ENCODE peak calls at places on chromosome 9, in seven cellular contexts. N, S, A, F, O, J and M are unnamed samples.

GRCh38 chr9:27247756-27248155 is 49.2 kb downstream of the EQTN start:
- DNase-seq in N (no peak), S (no peak), A (no peak), F (peak), O (no peak), J (no peak), M (no peak)

GRCh38 chr9:109314011-109314531 is 6.8 kb downstream of the EPB41L4B start:
- DNase-seq in N (no peak), S (no peak), A (no peak), F (no peak), O (no peak), J (no peak), M (no peak)

GRCh38 chr9:38687389-38687842 is 32.5 kb downstream of the FAM240B start:
- DNase-seq in N (peak), S (no peak), A (peak), F (peak), O (no peak), J (peak), M (peak)

GRCh38 chr9:21689851-21690250 is 112.6 kb upstream of the MTAP start:
- DNase-seq in N (no peak), S (no peak), A (no peak), F (no peak), O (no peak), J (no peak), M (no peak)

GRCh38 chr9:14747116-14747515 is 24.6 kb upstream of the CER1 start:
- DNase-seq in N (no peak), S (no peak), A (no peak), F (no peak), O (no peak), J (no peak), M (no peak)

GRCh38 chr9:4126184-4126865 is 173.5 kb downstream of the GLIS3 start:
- DNase-seq in N (no peak), S (no peak), A (no peak), F (peak), O (no peak), J (no peak), M (no peak)

GRCh38 chr9:76452839-76453238 is 6.1 kb upstream of the GCNT1 start:
- DNase-seq in N (no peak), S (no peak), A (no peak), F (no peak), O (no peak), J (no peak), M (no peak)

GRCh38 chr9:91857291-91857781 is 92.7 kb downstream of the ROR2 start:
- DNase-seq in N (no peak), S (no peak), A (peak), F (no peak), O (no peak), J (no peak), M (no peak)

GRCh38 chr9:108412755-108413154 is 443.0 kb downstream of the ACTL7B start:
- DNase-seq in N (no peak), S (no peak), A (no peak), F (no peak), O (no peak), J (no peak), M (no peak)

GRCh38 chr9:107243757-107244156 is 39.3 kb upstream of the RAD23B start:
- DNase-seq in N (no peak), S (no peak), A (no peak), F (no peak), O (no peak), J (peak), M (no peak)

GRCh38 chr9:137057545-137057944 is 3.7 kb upstream of the ENTPD2 start:
- DNase-seq in N (no peak), S (no peak), A (no peak), F (no peak), O (no peak), J (no peak), M (no peak)

GRCh38 chr9:121963542-121963995 is 129.5 kb downstream of the TTLL11 start:
- DNase-seq in N (no peak), S (no peak), A (no peak), F (no peak), O (no peak), J (no peak), M (no peak)

GRCh38 chr9:37958154-37958553 is 54.2 kb upstream of the SLC25A51 start:
- DNase-seq in N (no peak), S (no peak), A (peak), F (no peak), O (no peak), J (no peak), M (no peak)

DNA sequence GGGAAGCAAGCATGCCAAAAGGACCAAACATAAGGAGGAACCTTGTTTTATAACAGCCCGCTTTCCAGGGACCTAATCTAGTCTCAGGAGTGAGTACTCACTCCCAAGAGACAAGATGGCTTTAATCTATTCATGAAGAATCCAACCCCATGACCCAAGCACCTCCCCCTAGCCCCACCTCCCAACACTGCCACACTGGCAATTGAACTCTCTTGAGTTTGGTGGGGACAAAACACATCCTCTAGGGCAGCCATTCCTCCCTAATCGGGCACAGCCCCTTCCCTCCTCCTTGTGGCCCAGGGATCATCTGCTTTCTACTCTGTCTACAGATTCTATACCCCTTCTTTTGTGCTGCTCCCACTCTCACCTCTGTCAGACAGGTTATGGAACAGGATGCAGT is 112.5 kb upstream of the ABCA1 start:
- DNase-seq in N (no peak), S (no peak), A (no peak), F (no peak), O (no peak), J (no peak), M (no peak)
- TF ChIP-seq POLR2A in N (no peak), S (no peak), A (no peak), F (no peak), O (no peak), J (no peak), M (no peak)

GRCh38 chr9:123364241-123364824 is 8.3 kb downstream of the CRB2 start:
- DNase-seq in N (peak), S (peak), A (no peak), F (no peak), O (no peak), J (no peak), M (no peak)
- H3K27ac ChIP-seq in N (no peak), S (peak), A (no peak), F (no peak), O (no peak), J (no peak), M (no peak)

DNA sequence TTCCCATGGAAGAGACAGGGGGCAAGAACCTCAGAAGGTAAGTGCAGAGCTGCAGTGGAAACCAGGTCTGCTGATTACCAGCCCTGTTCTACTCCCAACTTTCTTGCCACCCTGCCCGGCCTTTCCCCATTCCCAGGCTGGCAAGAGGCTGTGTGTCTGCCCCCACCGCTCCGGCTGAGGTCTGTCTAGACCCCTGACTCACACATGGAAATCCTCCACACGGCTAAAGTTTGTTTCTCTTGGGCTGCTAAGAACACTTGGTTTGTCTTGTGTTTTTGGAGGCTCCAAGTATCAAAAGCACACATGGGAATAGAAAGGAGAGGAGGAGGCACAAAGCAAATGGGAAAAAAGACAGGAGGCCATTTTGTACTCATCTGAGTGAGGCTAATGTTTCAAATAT is 168.3 kb downstream of the GABBR2 start:
- DNase-seq in N (no peak), S (no peak), A (no peak), F (no peak), O (no peak), J (no peak), M (no peak)
- H3K4me3 ChIP-seq in N (no peak), S (no peak), A (no peak), F (no peak), O (no peak), J (no peak), M (no peak)

GRCh38 chr9:130041648-130042405 is 1.2 kb downstream of the FNBP1 start:
- DNase-seq in N (peak), S (peak), A (peak), F (no peak), O (no peak), J (no peak), M (peak)
- TF ChIP-seq POLR2A in N (no peak), S (no peak), A (no peak), F (no peak), O (no peak), J (no peak), M (no peak)

GRCh38 chr9:127686461-127687393 is 20.1 kb upstream of the CFAP157 start:
- DNase-seq in N (no peak), S (no peak), A (no peak), F (no peak), O (no peak), J (no peak), M (no peak)
- H3K27ac ChIP-seq in N (no peak), S (no peak), A (no peak), F (no peak), O (no peak), J (no peak), M (no peak)

GRCh38 chr9:130444565-130445221 is at the start of gene ASS1:
- DNase-seq in N (peak), S (peak), A (no peak), F (peak), O (no peak), J (peak), M (peak)

GRCh38 chr9:130447193-130447816 is 2.5 kb downstream of the ASS1 start:
- DNase-seq in N (no peak), S (no peak), A (no peak), F (no peak), O (no peak), J (peak), M (no peak)

GRCh38 chr9:130445268-130445983 is 665 bp downstream of the ASS1 start:
- DNase-seq in N (peak), S (peak), A (peak), F (peak), O (no peak), J (peak), M (peak)

GRCh38 chr9:130448035-130448624 is 3.4 kb downstream of the ASS1 start:
- DNase-seq in N (no peak), S (no peak), A (no peak), F (no peak), O (no peak), J (no peak), M (no peak)

DNA sequence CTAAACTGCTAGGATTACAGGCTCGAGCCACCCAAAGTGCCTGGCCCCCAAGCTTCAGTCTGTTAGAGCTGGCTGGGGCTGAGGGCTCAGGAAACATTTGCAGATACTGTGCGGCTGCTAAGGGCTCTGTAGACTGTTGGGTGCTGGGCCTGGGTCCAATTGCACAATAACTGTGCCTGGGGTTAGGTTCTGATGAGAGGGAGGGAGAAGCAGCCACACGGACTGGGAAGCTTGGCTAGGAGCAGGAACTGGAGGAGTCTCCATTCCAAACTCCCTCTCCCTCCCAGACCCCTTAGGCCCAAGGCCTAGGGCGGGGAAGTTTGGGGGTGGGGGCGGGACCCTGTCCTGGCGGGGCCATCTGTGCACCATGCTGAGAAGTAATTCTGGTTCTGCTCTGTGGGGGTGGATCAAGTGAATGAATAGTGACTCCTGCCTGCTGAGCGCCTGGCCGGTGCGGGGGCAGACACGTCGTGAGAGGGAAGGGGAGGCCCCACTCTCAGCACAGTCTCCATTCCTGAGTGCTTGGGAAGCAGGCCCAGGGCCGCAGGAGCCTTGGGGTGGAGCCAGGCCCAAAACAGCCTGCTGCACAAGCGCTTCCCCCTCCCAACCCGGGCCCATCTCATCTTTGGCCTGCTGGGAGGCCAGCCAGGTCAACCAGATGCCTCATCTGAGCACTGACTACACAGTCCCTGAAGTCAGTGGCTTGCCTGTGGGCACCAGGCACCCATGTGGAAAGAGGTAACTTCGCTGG is 1.5 kb downstream of the ASS1 start:
- DNase-seq in N (peak), S (peak), A (no peak), F (no peak), O (no peak), J (peak), M (peak)
- H3K4me3 ChIP-seq in N (peak), S (peak), A (peak), F (no peak), O (peak), J (peak), M (peak)

GRCh38 chr9:134421888-134422287 is 95.6 kb downstream of the RXRA start:
- DNase-seq in N (no peak), S (no peak), A (no peak), F (no peak), O (no peak), J (no peak), M (no peak)
- TF ChIP-seq POLR2A in N (no peak), S (no peak), A (no peak), F (no peak), O (no peak), J (no peak), M (no peak)

GRCh38 chr9:94941211-94941875 is 214.8 kb downstream of the AOPEP start:
- DNase-seq in N (no peak), S (no peak), A (no peak), F (peak), O (no peak), J (no peak), M (peak)
- H3K27ac ChIP-seq in N (no peak), S (no peak), A (peak), F (peak), O (peak), J (no peak), M (peak)

GRCh38 chr9:35792826-35793225 is 1.4 kb downstream of the NPR2 start:
- DNase-seq in N (no peak), S (no peak), A (no peak), F (no peak), O (no peak), J (no peak), M (no peak)
- H3K4me3 ChIP-seq in N (peak), S (no peak), A (no peak), F (no peak), O (no peak), J (peak), M (peak)

GRCh38 chr9:89839427-89839826 is 234.6 kb downstream of the GADD45G start:
- DNase-seq in N (no peak), S (no peak), A (peak), F (no peak), O (no peak), J (no peak), M (no peak)

GRCh38 chr9:89837152-89837551 is 232.3 kb downstream of the GADD45G start:
- DNase-seq in N (no peak), S (no peak), A (no peak), F (no peak), O (no peak), J (peak), M (no peak)

GRCh38 chr9:89839952-89840351 is 235.1 kb downstream of the GADD45G start:
- DNase-seq in N (no peak), S (no peak), A (peak), F (no peak), O (no peak), J (no peak), M (no peak)

GRCh38 chr9:89837911-89838310 is 233.1 kb downstream of the GADD45G start:
- DNase-seq in N (no peak), S (no peak), A (no peak), F (no peak), O (no peak), J (no peak), M (no peak)

DNA sequence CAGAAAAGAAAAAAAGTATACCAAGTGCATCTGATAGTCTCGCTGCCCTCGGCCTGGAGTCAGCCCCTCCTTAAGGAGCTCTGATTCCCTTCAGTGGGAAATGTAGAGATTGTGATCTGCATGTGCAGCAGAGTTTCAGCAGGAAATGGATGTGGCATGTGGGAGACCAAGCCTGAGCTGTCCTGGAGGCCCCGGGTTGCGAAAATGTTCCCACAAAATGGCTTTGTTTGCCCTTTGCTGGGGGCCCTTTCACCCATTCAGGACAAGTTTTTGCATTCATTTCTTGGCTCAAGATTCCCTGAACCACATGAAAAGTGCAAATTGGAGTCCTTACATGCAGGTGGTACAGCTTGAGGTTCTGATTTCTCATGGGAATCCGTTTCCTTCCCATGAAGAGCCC is 230.9 kb downstream of the GADD45G start:
- DNase-seq in N (no peak), S (no peak), A (no peak), F (no peak), O (no peak), J (no peak), M (no peak)
- TF ChIP-seq POLR2A in N (no peak), S (no peak), A (no peak), F (no peak), O (no peak), J (no peak), M (no peak)